ENCODE peak calls at places on chromosomes 1 and 21, in six cellular contexts. One of them, this sample, is unnamed.

GRCh38 chr21:39720126-39720778 is 24.7 kb upstream of the IGSF5 start:
- DNase-seq in GM12891: no peak
- DNase-seq in K562: no peak
- DNase-seq in H1: no peak
- DNase-seq in HepG2: no peak
- DNase-seq in GM12878: no peak
- DNase-seq in this sample: no peak

GRCh38 chr1:51927029-51927428 is 48.5 kb upstream of the NRDC start:
- DNase-seq in GM12891: no peak
- DNase-seq in K562: no peak
- DNase-seq in H1: no peak
- DNase-seq in HepG2: no peak
- DNase-seq in GM12878: no peak
- DNase-seq in this sample: no peak

GRCh38 chr1:228944241-228944741 is 209.0 kb downstream of the RHOU start:
- DNase-seq in GM12891: no peak
- DNase-seq in K562: no peak
- DNase-seq in H1: no peak
- DNase-seq in HepG2: no peak
- DNase-seq in GM12878: no peak
- DNase-seq in this sample: no peak

GRCh38 chr1:3019516-3020051 is 1.7 kb upstream of the ACTRT2 start:
- DNase-seq in GM12891: no peak
- DNase-seq in K562: no peak
- DNase-seq in H1: no peak
- DNase-seq in HepG2: no peak
- DNase-seq in GM12878: no peak
- DNase-seq in this sample: no peak

GRCh38 chr1:156750932-156751723 is at the start of gene HDGF:
- DNase-seq in GM12891: no peak
- DNase-seq in K562: peak
- DNase-seq in H1: peak
- DNase-seq in HepG2: no peak
- DNase-seq in GM12878: no peak
- DNase-seq in this sample: no peak

GRCh38 chr1:53551428-53551995 is 92.3 kb downstream of the DMRTB1 start:
- DNase-seq in GM12891: no peak
- DNase-seq in K562: no peak
- DNase-seq in H1: no peak
- DNase-seq in HepG2: no peak
- DNase-seq in GM12878: no peak
- DNase-seq in this sample: no peak

GRCh38 chr1:55057270-55057955 is 18.1 kb downstream of the PCSK9 start:
- DNase-seq in GM12891: no peak
- DNase-seq in K562: no peak
- DNase-seq in H1: no peak
- DNase-seq in HepG2: no peak
- DNase-seq in GM12878: no peak
- DNase-seq in this sample: no peak

GRCh38 chr1:30733520-30733919 is 10.1 kb upstream of the MATN1 start:
- DNase-seq in GM12891: no peak
- DNase-seq in K562: peak
- DNase-seq in H1: no peak
- DNase-seq in HepG2: no peak
- DNase-seq in GM12878: no peak
- DNase-seq in this sample: no peak

GRCh38 chr21:39006653-39007417 is 176.4 kb downstream of the PSMG1 start:
- DNase-seq in GM12891: no peak
- DNase-seq in K562: no peak
- DNase-seq in H1: no peak
- DNase-seq in HepG2: no peak
- DNase-seq in GM12878: no peak
- DNase-seq in this sample: no peak

GRCh38 chr1:207333620-207334019 is 12.1 kb downstream of the CD55 start:
- DNase-seq in GM12891: no peak
- DNase-seq in K562: no peak
- DNase-seq in H1: no peak
- DNase-seq in HepG2: no peak
- DNase-seq in GM12878: no peak
- DNase-seq in this sample: no peak

GRCh38 chr1:244319283-244320132 is 132.2 kb downstream of the ADSS2 start:
- DNase-seq in GM12891: peak
- DNase-seq in K562: no peak
- DNase-seq in H1: no peak
- DNase-seq in HepG2: no peak
- DNase-seq in GM12878: peak
- DNase-seq in this sample: peak

GRCh38 chr1:48048064-48048463 is 50.9 kb upstream of the TRABD2B start:
- DNase-seq in GM12891: no peak
- DNase-seq in K562: no peak
- DNase-seq in H1: no peak
- DNase-seq in HepG2: no peak
- DNase-seq in GM12878: no peak
- DNase-seq in this sample: no peak

GRCh38 chr21:44666401-44667320 is at the start of gene KRTAP12-2:
- DNase-seq in GM12891: no peak
- DNase-seq in K562: no peak
- DNase-seq in H1: no peak
- DNase-seq in HepG2: no peak
- DNase-seq in GM12878: no peak
- DNase-seq in this sample: no peak

GRCh38 chr1:206557636-206558473 is 50.5 kb downstream of the RASSF5 start:
- DNase-seq in GM12891: no peak
- DNase-seq in K562: no peak
- DNase-seq in H1: no peak
- DNase-seq in HepG2: no peak
- DNase-seq in GM12878: no peak
- DNase-seq in this sample: no peak

GRCh38 chr1:109824349-109825115 is 60.8 kb upstream of the EPS8L3 start:
- DNase-seq in GM12891: no peak
- DNase-seq in K562: no peak
- DNase-seq in H1: no peak
- DNase-seq in HepG2: no peak
- DNase-seq in GM12878: no peak
- DNase-seq in this sample: no peak

GRCh38 chr1:232327296-232327695 is 302.6 kb downstream of the SIPA1L2 start:
- DNase-seq in GM12891: no peak
- DNase-seq in K562: no peak
- DNase-seq in H1: no peak
- DNase-seq in HepG2: no peak
- DNase-seq in GM12878: no peak
- DNase-seq in this sample: no peak

DNA sequence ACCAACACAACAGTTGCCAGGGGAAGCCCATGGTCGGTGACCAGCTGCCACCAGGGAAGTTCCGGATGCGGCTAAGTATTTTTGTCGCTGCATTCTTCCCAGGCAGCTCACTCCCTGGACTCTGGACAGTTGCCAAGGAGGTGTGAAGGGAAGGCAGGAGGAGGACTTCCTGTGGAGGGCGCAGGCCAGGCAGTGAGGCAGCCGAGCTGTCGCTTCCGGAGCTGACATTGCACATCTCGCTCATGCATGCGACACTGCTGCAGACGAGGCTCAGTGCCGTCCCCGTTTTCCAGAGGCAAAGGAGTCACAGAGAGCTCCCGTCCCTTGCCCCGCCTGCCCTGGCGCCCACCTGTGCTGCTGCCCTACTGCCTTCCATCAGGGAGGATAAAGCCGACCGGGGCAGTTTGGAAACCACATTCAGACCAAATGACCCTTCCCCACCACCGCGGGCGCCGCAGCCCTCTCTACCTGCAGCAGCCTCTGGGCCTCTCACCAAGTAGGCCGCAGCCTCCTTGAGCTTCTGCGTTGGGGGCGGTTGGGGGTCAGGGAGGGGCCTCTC is 81.4 kb downstream of the NENF start:
- DNase-seq in GM12891: no peak
- DNase-seq in K562: peak
- DNase-seq in H1: peak
- DNase-seq in HepG2: peak
- DNase-seq in GM12878: no peak
- DNase-seq in this sample: no peak
- TF ChIP-seq POLR2AphosphoS5 in GM12891: no peak
- TF ChIP-seq POLR2AphosphoS5 in K562: no peak
- TF ChIP-seq POLR2AphosphoS5 in H1: no peak
- TF ChIP-seq POLR2AphosphoS5 in HepG2: no peak
- TF ChIP-seq POLR2AphosphoS5 in GM12878: no peak
- TF ChIP-seq POLR2AphosphoS5 in this sample: no peak

GRCh38 chr1:22527122-22527521 is 36.2 kb upstream of the EPHA8 start:
- DNase-seq in GM12891: no peak
- DNase-seq in K562: peak
- DNase-seq in H1: no peak
- DNase-seq in HepG2: no peak
- DNase-seq in GM12878: no peak
- DNase-seq in this sample: no peak
- TF ChIP-seq TAF1 in GM12891: no peak
- TF ChIP-seq TAF1 in K562: no peak
- TF ChIP-seq TAF1 in H1: no peak
- TF ChIP-seq TAF1 in HepG2: no peak
- TF ChIP-seq TAF1 in GM12878: no peak
- TF ChIP-seq TAF1 in this sample: no peak

GRCh38 chr21:34592573-34592972 is 22.3 kb downstream of the RCAN1 start:
- DNase-seq in GM12891: no peak
- DNase-seq in K562: no peak
- DNase-seq in H1: no peak
- DNase-seq in HepG2: no peak
- DNase-seq in GM12878: no peak
- DNase-seq in this sample: no peak

GRCh38 chr21:34589511-34590282 is 25.2 kb downstream of the RCAN1 start:
- DNase-seq in GM12891: no peak
- DNase-seq in K562: no peak
- DNase-seq in H1: no peak
- DNase-seq in HepG2: no peak
- DNase-seq in GM12878: no peak
- DNase-seq in this sample: no peak

GRCh38 chr21:34593423-34593822 is 21.5 kb downstream of the RCAN1 start:
- DNase-seq in GM12891: no peak
- DNase-seq in K562: no peak
- DNase-seq in H1: no peak
- DNase-seq in HepG2: no peak
- DNase-seq in GM12878: no peak
- DNase-seq in this sample: no peak

GRCh38 chr21:34593954-34594531 is 20.9 kb downstream of the RCAN1 start:
- DNase-seq in GM12891: no peak
- DNase-seq in K562: no peak
- DNase-seq in H1: peak
- DNase-seq in HepG2: no peak
- DNase-seq in GM12878: no peak
- DNase-seq in this sample: no peak

GRCh38 chr21:34592120-34592561 is 22.8 kb downstream of the RCAN1 start:
- DNase-seq in GM12891: no peak
- DNase-seq in K562: peak
- DNase-seq in H1: no peak
- DNase-seq in HepG2: no peak
- DNase-seq in GM12878: no peak
- DNase-seq in this sample: no peak
- TF ChIP-seq POLR2A in GM12891: no peak
- TF ChIP-seq POLR2A in K562: no peak
- TF ChIP-seq POLR2A in H1: no peak
- TF ChIP-seq POLR2A in HepG2: no peak
- TF ChIP-seq POLR2A in GM12878: no peak
- TF ChIP-seq POLR2A in this sample: no peak

GRCh38 chr1:160205974-160206369 is 788 bp downstream of the PEA15 start:
- DNase-seq in GM12891: peak
- DNase-seq in K562: peak
- DNase-seq in H1: no peak
- DNase-seq in HepG2: no peak
- DNase-seq in GM12878: no peak
- DNase-seq in this sample: peak

GRCh38 chr1:160207118-160207650 is 2.0 kb downstream of the PEA15 start:
- DNase-seq in GM12891: no peak
- DNase-seq in K562: no peak
- DNase-seq in H1: no peak
- DNase-seq in HepG2: no peak
- DNase-seq in GM12878: no peak
- DNase-seq in this sample: no peak

GRCh38 chr1:160206421-160207117 is 1.4 kb downstream of the PEA15 start:
- DNase-seq in GM12891: no peak
- DNase-seq in K562: no peak
- DNase-seq in H1: no peak
- DNase-seq in HepG2: no peak
- DNase-seq in GM12878: no peak
- DNase-seq in this sample: no peak

GRCh38 chr1:160204526-160205241 is 500 bp upstream of the PEA15 start:
- DNase-seq in GM12891: peak
- DNase-seq in K562: no peak
- DNase-seq in H1: no peak
- DNase-seq in HepG2: no peak
- DNase-seq in GM12878: peak
- DNase-seq in this sample: peak

GRCh38 chr1:160205242-160205973 is at the start of gene PEA15:
- DNase-seq in GM12891: peak
- DNase-seq in K562: peak
- DNase-seq in H1: peak
- DNase-seq in HepG2: no peak
- DNase-seq in GM12878: no peak
- DNase-seq in this sample: peak
- TF ChIP-seq POLR2AphosphoS5 in GM12891: no peak
- TF ChIP-seq POLR2AphosphoS5 in K562: no peak
- TF ChIP-seq POLR2AphosphoS5 in H1: peak
- TF ChIP-seq POLR2AphosphoS5 in HepG2: no peak
- TF ChIP-seq POLR2AphosphoS5 in GM12878: no peak
- TF ChIP-seq POLR2AphosphoS5 in this sample: no peak

GRCh38 chr21:36282568-36283230 is 37.3 kb upstream of the MORC3 start:
- DNase-seq in GM12891: no peak
- DNase-seq in K562: no peak
- DNase-seq in H1: no peak
- DNase-seq in HepG2: no peak
- DNase-seq in GM12878: no peak
- DNase-seq in this sample: no peak
- TF ChIP-seq TAF1 in GM12891: no peak
- TF ChIP-seq TAF1 in K562: no peak
- TF ChIP-seq TAF1 in H1: no peak
- TF ChIP-seq TAF1 in HepG2: no peak
- TF ChIP-seq TAF1 in GM12878: no peak
- TF ChIP-seq TAF1 in this sample: no peak